ENCODE peak calls at places on chromosomes 16 and 17, in five cellular contexts. X is coronary artery, W is tibial artery, C is lower leg skin, A is upper lobe of right lung. V is an unnamed sample.

GRCh38 chr17:50058296-50058945 is 2.5 kb downstream of the ITGA3 start:
- DNase-seq in X (no peak), W (no peak), C (no peak), A (no peak), V (no peak)

GRCh38 chr16:30548392-30549255 is 9.6 kb downstream of the ZNF764 start:
- DNase-seq in X (no peak), W (no peak), C (no peak), A (no peak), V (no peak)

GRCh38 chr17:27294689-27295630 is 1.0 kb downstream of the WSB1 start:
- DNase-seq in X (peak), W (peak), C (peak), A (no peak), V (peak)

GRCh38 chr17:37358098-37358829 is 17.5 kb upstream of the C17orf78 start:
- DNase-seq in X (peak), W (peak), C (peak), A (peak), V (no peak)

GRCh38 chr16:21723532-21723931 is 59.8 kb downstream of the OTOA start:
- DNase-seq in X (no peak), W (no peak), C (no peak), A (no peak), V (no peak)

GRCh38 chr16:6146874-6147425 is 1049.4 kb upstream of the EEF2KMT start:
- DNase-seq in X (no peak), W (no peak), C (no peak), A (no peak), V (no peak)

GRCh38 chr16:50999181-50999580 is 151.9 kb downstream of the SALL1 start:
- DNase-seq in X (no peak), W (no peak), C (no peak), A (no peak), V (no peak)

GRCh38 chr16:77330332-77331043 is 104.3 kb downstream of the ADAMTS18 start:
- DNase-seq in X (no peak), W (no peak), C (no peak), A (no peak), V (no peak)

GRCh38 chr16:89023151-89023551 is 46.1 kb upstream of the CBFA2T3 start:
- DNase-seq in X (no peak), W (no peak), C (no peak), A (peak), V (no peak)

GRCh38 chr16:24253192-24253591 is 2.9 kb upstream of the CACNG3 start:
- DNase-seq in X (no peak), W (no peak), C (no peak), A (no peak), V (peak)

GRCh38 chr17:48351916-48352332 is 78.1 kb downstream of the SKAP1 start:
- DNase-seq in X (no peak), W (no peak), C (no peak), A (no peak), V (no peak)

GRCh38 chr17:61353615-61354014 is 46.0 kb upstream of the TBX2 start:
- DNase-seq in X (no peak), W (no peak), C (no peak), A (no peak), V (no peak)

GRCh38 chr16:77960771-77961170 is 61.6 kb upstream of the CLEC3A start:
- DNase-seq in X (no peak), W (no peak), C (no peak), A (no peak), V (no peak)

GRCh38 chr16:31331141-31331764 is 23.7 kb upstream of the ITGAX start:
- DNase-seq in X (no peak), W (no peak), C (no peak), A (no peak), V (no peak)

GRCh38 chr17:57747221-57748017 is 2.3 kb upstream of the CCDC182 start:
- DNase-seq in X (no peak), W (no peak), C (peak), A (no peak), V (no peak)

GRCh38 chr16:49502136-49502881 is 128.7 kb downstream of the C16orf78 start:
- DNase-seq in X (no peak), W (peak), C (no peak), A (no peak), V (no peak)

DNA sequence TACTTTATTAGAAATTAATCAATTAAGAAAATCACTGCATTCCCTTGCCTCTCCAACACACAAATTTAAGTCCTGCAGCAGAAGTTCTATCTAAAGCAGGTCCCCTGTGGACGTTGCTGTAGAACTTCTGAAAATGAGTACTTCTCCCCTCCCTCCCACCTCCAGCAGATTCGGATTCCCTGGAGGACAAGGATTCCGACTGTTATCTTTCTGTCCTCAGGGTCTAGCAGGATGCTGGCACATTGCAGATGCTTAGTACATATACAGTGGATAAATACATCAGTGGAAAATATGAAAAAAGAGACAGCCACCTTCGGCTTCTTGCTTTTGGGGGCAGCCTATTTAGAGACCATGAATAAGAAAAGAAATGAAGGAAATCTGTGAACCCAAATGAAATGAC is 32.1 kb downstream of the NTN1 start:
- DNase-seq in X (no peak), W (no peak), C (no peak), A (no peak), V (no peak)
- H3K4me3 ChIP-seq in X (no peak), W (no peak), C (no peak), A (no peak), V (no peak)

GRCh38 chr17:2608350-2608913 is 15.0 kb downstream of the PAFAH1B1 start:
- DNase-seq in X (no peak), W (no peak), C (no peak), A (no peak), V (no peak)
- H3K4me3 ChIP-seq in X (no peak), W (no peak), C (no peak), A (no peak), V (no peak)

GRCh38 chr17:69350911-69351310 is 24.0 kb upstream of the ABCA5 start:
- DNase-seq in X (no peak), W (no peak), C (no peak), A (no peak), V (no peak)
- H3K4me3 ChIP-seq in X (no peak), W (no peak), C (no peak), A (no peak), V (no peak)

GRCh38 chr17:73304971-73305786 is 6.6 kb downstream of the CDC42EP4 start:
- DNase-seq in X (peak), W (peak), C (no peak), A (peak), V (no peak)

GRCh38 chr17:73305845-73306836 is 5.7 kb downstream of the CDC42EP4 start:
- DNase-seq in X (no peak), W (no peak), C (no peak), A (no peak), V (no peak)

GRCh38 chr17:73304438-73304837 is 7.4 kb downstream of the CDC42EP4 start:
- DNase-seq in X (no peak), W (no peak), C (no peak), A (no peak), V (no peak)

GRCh38 chr17:73308017-73308823 is 3.6 kb downstream of the CDC42EP4 start:
- DNase-seq in X (peak), W (peak), C (peak), A (peak), V (no peak)

GRCh38 chr17:73307130-73307529 is 4.7 kb downstream of the CDC42EP4 start:
- DNase-seq in X (no peak), W (peak), C (no peak), A (peak), V (no peak)
- H3K4me3 ChIP-seq in X (peak), W (no peak), C (no peak), A (no peak), V (no peak)

DNA sequence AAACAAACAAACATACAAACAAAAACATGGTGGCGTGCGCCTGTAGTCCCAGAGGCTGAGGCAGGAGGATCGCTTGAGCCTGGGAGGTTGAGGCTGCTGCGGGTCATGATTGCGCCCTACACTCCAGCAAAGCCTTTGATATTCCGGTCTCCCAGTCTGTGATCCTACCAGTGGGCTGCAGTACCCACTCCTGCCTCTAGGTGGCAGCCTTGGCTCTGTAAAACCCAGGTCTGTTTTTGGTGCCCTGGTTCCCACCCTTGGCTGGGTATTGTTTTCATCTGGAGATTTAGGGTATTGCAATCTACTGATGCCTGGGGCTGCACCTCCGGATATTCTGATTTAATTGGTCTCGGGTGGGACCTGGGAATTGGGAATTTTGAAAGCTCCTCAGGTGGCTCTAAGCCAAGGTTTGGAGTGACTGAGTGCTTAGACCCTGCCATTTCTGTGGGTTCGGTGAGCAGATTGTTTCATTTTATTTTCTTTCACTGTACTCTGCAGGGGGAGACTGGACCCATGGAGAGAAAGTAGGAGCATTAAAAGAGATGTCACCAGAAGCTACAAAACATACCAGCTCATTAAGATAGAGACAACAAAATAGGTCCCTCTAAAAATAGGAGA is 40.5 kb downstream of the MYH3 start:
- DNase-seq in X (no peak), W (peak), C (peak), A (peak), V (no peak)
- H3K4me3 ChIP-seq in X (no peak), W (no peak), C (no peak), A (no peak), V (no peak)